ENCODE peak calls at places on chromosomes 11 and 22, in five cellular contexts. One of them, this sample, is unnamed.
A peak's percentile ranks its signal among the peaks of the same experiment; 100 is the strongest.

GRCh38 chr11:26027887-26028286 is 304.0 kb upstream of the ANO3 start:
- DNase-seq in A549: no peak
- DNase-seq in K562: no peak
- DNase-seq in GM23338: no peak
- DNase-seq in GM12878: no peak
- DNase-seq in this sample: no peak

GRCh38 chr11:74278721-74279148 is 32.7 kb downstream of the P4HA3 start:
- DNase-seq in A549: peak; percentile 97
- DNase-seq in K562: no peak
- DNase-seq in GM23338: no peak
- DNase-seq in GM12878: no peak
- DNase-seq in this sample: no peak

GRCh38 chr11:112082729-112083128 is 3.8 kb downstream of the TIMM8B start:
- DNase-seq in A549: no peak
- DNase-seq in K562: peak; percentile 14
- DNase-seq in GM23338: no peak
- DNase-seq in GM12878: no peak
- DNase-seq in this sample: no peak

GRCh38 chr22:42994917-42995562 is 19.9 kb downstream of the PACSIN2 start:
- DNase-seq in A549: peak; percentile 95
- DNase-seq in K562: no peak
- DNase-seq in GM23338: no peak
- DNase-seq in GM12878: peak; percentile 46
- DNase-seq in this sample: peak; percentile 98

GRCh38 chr11:101346591-101346990 is 217.0 kb upstream of the PGR start:
- DNase-seq in A549: no peak
- DNase-seq in K562: no peak
- DNase-seq in GM23338: no peak
- DNase-seq in GM12878: no peak
- DNase-seq in this sample: no peak

GRCh38 chr11:35943294-35943693 is 568 bp upstream of the LDLRAD3 start:
- DNase-seq in A549: no peak
- DNase-seq in K562: no peak
- DNase-seq in GM23338: peak; percentile 24
- DNase-seq in GM12878: no peak
- DNase-seq in this sample: no peak

GRCh38 chr11:128105511-128105910 is 481.8 kb downstream of the ETS1 start:
- DNase-seq in A549: no peak
- DNase-seq in K562: no peak
- DNase-seq in GM23338: no peak
- DNase-seq in GM12878: no peak
- DNase-seq in this sample: no peak

GRCh38 chr11:111455291-111456085 is 56.7 kb downstream of the BTG4 start:
- DNase-seq in A549: no peak
- DNase-seq in K562: no peak
- DNase-seq in GM23338: no peak
- DNase-seq in GM12878: no peak
- DNase-seq in this sample: no peak

GRCh38 chr11:28400236-28401100 is 292.3 kb downstream of the METTL15 start:
- DNase-seq in A549: peak; percentile 4
- DNase-seq in K562: no peak
- DNase-seq in GM23338: no peak
- DNase-seq in GM12878: no peak
- DNase-seq in this sample: peak; percentile 3

GRCh38 chr11:86041975-86042378 is 26.9 kb downstream of the PICALM start:
- DNase-seq in A549: peak; percentile 85
- DNase-seq in K562: peak; percentile 86
- DNase-seq in GM23338: peak; percentile 95
- DNase-seq in GM12878: peak; percentile 60
- DNase-seq in this sample: peak; percentile 77

GRCh38 chr11:5626191-5626590 is 1.4 kb downstream of the TRIM34 start:
- DNase-seq in A549: no peak
- DNase-seq in K562: no peak
- DNase-seq in GM23338: no peak
- DNase-seq in GM12878: no peak
- DNase-seq in this sample: no peak

GRCh38 chr11:11370263-11371060 is 17.4 kb upstream of the CSNK2A3 start:
- DNase-seq in A549: no peak
- DNase-seq in K562: no peak
- DNase-seq in GM23338: no peak
- DNase-seq in GM12878: no peak
- DNase-seq in this sample: no peak

GRCh38 chr11:102478660-102479245 is 26.2 kb upstream of the TMEM123 start:
- DNase-seq in A549: no peak
- DNase-seq in K562: no peak
- DNase-seq in GM23338: no peak
- DNase-seq in GM12878: no peak
- DNase-seq in this sample: no peak

GRCh38 chr11:75442161-75442885 is 9.3 kb upstream of the KLHL35 start:
- DNase-seq in A549: no peak
- DNase-seq in K562: no peak
- DNase-seq in GM23338: no peak
- DNase-seq in GM12878: no peak
- DNase-seq in this sample: no peak

GRCh38 chr11:2719831-2720603 is 20.2 kb upstream of the KCNQ1OT1 start:
- DNase-seq in A549: no peak
- DNase-seq in K562: no peak
- DNase-seq in GM23338: no peak
- DNase-seq in GM12878: no peak
- DNase-seq in this sample: no peak

GRCh38 chr11:22193348-22194051 is 615 bp downstream of the ANO5 start:
- DNase-seq in A549: peak; percentile 45
- DNase-seq in K562: peak; percentile 6
- DNase-seq in GM23338: peak; percentile 77
- DNase-seq in GM12878: no peak
- DNase-seq in this sample: no peak

GRCh38 chr22:20952544-20953341 is 14.3 kb upstream of the AIFM3 start:
- DNase-seq in A549: no peak
- DNase-seq in K562: no peak
- DNase-seq in GM23338: no peak
- DNase-seq in GM12878: no peak
- DNase-seq in this sample: peak; percentile 77

GRCh38 chr22:42901790-42902508 is 44.9 kb upstream of the ARFGAP3 start:
- DNase-seq in A549: no peak
- DNase-seq in K562: no peak
- DNase-seq in GM23338: peak; percentile 51
- DNase-seq in GM12878: no peak
- DNase-seq in this sample: no peak

GRCh38 chr11:19867064-19867463 is 154.4 kb downstream of the NAV2 start:
- DNase-seq in A549: no peak
- DNase-seq in K562: no peak
- DNase-seq in GM23338: no peak
- DNase-seq in GM12878: no peak
- DNase-seq in this sample: no peak

GRCh38 chr22:28440517-28441366 is 238.9 kb downstream of the TTC28 start:
- DNase-seq in A549: no peak
- DNase-seq in K562: no peak
- DNase-seq in GM23338: no peak
- DNase-seq in GM12878: no peak
- DNase-seq in this sample: no peak

GRCh38 chr11:32109138-32109537 is 18.3 kb downstream of the RCN1 start:
- DNase-seq in A549: no peak
- DNase-seq in K562: no peak
- DNase-seq in GM23338: no peak
- DNase-seq in GM12878: no peak
- DNase-seq in this sample: no peak

GRCh38 chr11:12581923-12582322 is 92.3 kb upstream of the TEAD1 start:
- DNase-seq in A549: peak; percentile 56
- DNase-seq in K562: peak; percentile 69
- DNase-seq in GM23338: no peak
- DNase-seq in GM12878: no peak
- DNase-seq in this sample: no peak

GRCh38 chr11:69423611-69424385 is 57.7 kb upstream of the LINC01488 start:
- DNase-seq in A549: no peak
- DNase-seq in K562: no peak
- DNase-seq in GM23338: no peak
- DNase-seq in GM12878: no peak
- DNase-seq in this sample: no peak

GRCh38 chr11:69424748-69425147 is 56.7 kb upstream of the LINC01488 start:
- DNase-seq in A549: no peak
- DNase-seq in K562: no peak
- DNase-seq in GM23338: no peak
- DNase-seq in GM12878: no peak
- DNase-seq in this sample: no peak

GRCh38 chr11:69425444-69425843 is 56.0 kb upstream of the LINC01488 start:
- DNase-seq in A549: no peak
- DNase-seq in K562: no peak
- DNase-seq in GM23338: no peak
- DNase-seq in GM12878: no peak
- DNase-seq in this sample: no peak

GRCh38 chr11:69422645-69423044 is 58.8 kb upstream of the LINC01488 start:
- DNase-seq in A549: no peak
- DNase-seq in K562: no peak
- DNase-seq in GM23338: no peak
- DNase-seq in GM12878: no peak
- DNase-seq in this sample: no peak

DNA sequence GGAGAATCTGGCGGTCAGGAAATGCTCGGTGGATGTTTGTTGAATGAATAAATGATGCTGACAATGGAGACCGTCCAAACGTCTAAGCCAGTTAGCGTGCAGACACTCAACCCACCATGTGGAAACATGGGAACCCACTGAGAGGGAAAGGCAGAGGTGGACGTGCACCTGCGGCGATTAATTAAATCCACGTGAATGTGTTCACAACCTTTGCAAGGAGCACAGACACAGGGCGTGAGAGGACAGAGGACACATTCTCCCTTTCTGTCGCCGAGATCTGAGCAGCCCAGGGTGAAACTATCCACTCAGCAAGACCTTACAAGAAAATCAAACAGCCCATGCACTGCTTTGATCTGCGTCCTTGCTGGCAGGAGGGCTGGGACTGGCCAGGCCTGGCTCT is 58.3 kb upstream of the LINC01488 start:
- DNase-seq in A549: no peak
- DNase-seq in K562: no peak
- DNase-seq in GM23338: no peak
- DNase-seq in GM12878: no peak
- DNase-seq in this sample: no peak
- TF ChIP-seq JUNB in A549: no peak
- TF ChIP-seq JUNB in K562: no peak
- TF ChIP-seq JUNB in GM23338: no peak
- TF ChIP-seq JUNB in GM12878: no peak
- TF ChIP-seq JUNB in this sample: no peak

GRCh38 chr22:41380993-41381328 is 781 bp upstream of the TEF start:
- DNase-seq in A549: peak; percentile 48
- DNase-seq in K562: peak; percentile 80
- DNase-seq in GM23338: no peak
- DNase-seq in GM12878: no peak
- DNase-seq in this sample: peak; percentile 83
- TF ChIP-seq JUNB in A549: no peak
- TF ChIP-seq JUNB in K562: no peak
- TF ChIP-seq JUNB in GM23338: no peak
- TF ChIP-seq JUNB in GM12878: no peak
- TF ChIP-seq JUNB in this sample: no peak

DNA sequence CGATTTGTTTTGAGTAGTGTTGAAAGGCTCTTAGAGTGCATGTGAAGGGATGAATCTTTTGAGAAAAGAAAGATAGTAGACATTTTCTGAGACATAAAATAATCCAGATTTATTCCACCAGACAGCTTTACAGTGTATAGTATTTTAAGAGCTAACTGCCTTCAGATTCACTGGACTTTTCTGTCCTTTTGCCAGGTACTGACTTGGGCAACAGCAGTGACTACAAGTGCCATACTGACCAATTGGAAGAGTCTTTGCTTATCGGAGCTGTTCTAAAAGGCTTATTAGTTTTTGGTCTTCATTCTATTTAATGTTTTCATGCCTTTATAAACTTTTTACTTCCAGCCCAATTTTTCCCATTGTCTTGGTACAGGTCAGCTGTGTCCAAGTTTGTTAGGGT is 32.5 kb downstream of the RTN3 start:
- DNase-seq in A549: no peak
- DNase-seq in K562: no peak
- DNase-seq in GM23338: no peak
- DNase-seq in GM12878: no peak
- DNase-seq in this sample: no peak
- TF ChIP-seq JUNB in A549: no peak
- TF ChIP-seq JUNB in K562: no peak
- TF ChIP-seq JUNB in GM23338: no peak
- TF ChIP-seq JUNB in GM12878: no peak
- TF ChIP-seq JUNB in this sample: no peak

DNA sequence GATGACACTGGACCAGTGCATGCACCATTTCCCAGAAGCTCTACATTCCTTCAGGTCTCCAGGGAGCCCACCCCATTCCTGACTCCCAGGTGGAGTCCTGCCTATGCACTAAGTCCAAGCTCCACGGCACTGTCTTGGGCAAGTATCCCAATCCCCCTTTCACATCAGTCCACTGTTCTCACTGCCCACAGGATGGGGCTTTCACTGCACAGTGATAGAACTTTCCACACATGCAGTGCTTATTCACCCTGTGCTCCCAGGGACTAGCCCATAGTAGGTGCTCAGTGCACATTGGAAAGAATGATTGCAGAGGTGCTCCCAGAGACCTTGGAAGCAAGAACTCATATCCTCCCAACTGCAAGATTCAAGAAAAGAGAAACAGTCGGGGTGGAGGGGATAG is 6.4 kb downstream of the MS4A10 start:
- DNase-seq in A549: no peak
- DNase-seq in K562: no peak
- DNase-seq in GM23338: no peak
- DNase-seq in GM12878: no peak
- DNase-seq in this sample: no peak
- TF ChIP-seq JUNB in A549: no peak
- TF ChIP-seq JUNB in K562: no peak
- TF ChIP-seq JUNB in GM23338: no peak
- TF ChIP-seq JUNB in GM12878: no peak
- TF ChIP-seq JUNB in this sample: no peak

GRCh38 chr11:97937501-97937900 is 1083.2 kb upstream of the CNTN5 start:
- DNase-seq in A549: no peak
- DNase-seq in K562: no peak
- DNase-seq in GM23338: no peak
- DNase-seq in GM12878: no peak
- DNase-seq in this sample: no peak
- TF ChIP-seq JUNB in A549: no peak
- TF ChIP-seq JUNB in K562: no peak
- TF ChIP-seq JUNB in GM23338: no peak
- TF ChIP-seq JUNB in GM12878: no peak
- TF ChIP-seq JUNB in this sample: no peak